ENCODE peak calls at places on chromosome 1, in five cellular contexts. S is upper lobe of right lung; Q is lower lobe of right lung; H is hepatocyte; V is CD4-positive, CD25-positive, alpha-beta regulatory T cell. O is an unnamed sample.

GRCh38 chr1:91611498-91611917 is 110.9 kb downstream of the CDC7 start:
- DNase-seq in S (peak; percentile 69), Q (peak; percentile 67), H (peak; percentile 55), V (no peak), O (peak; percentile 52)

GRCh38 chr1:234515821-234516241 is 36.9 kb upstream of the TARBP1 start:
- DNase-seq in S (no peak), Q (no peak), H (no peak), V (no peak), O (peak; percentile 58)

GRCh38 chr1:167060141-167061072 is 29.8 kb downstream of the GPA33 start:
- DNase-seq in S (no peak), Q (no peak), H (no peak), V (no peak), O (no peak)

GRCh38 chr1:226696552-226696951 is 42.5 kb downstream of the ITPKB start:
- DNase-seq in S (no peak), Q (no peak), H (no peak), V (no peak), O (no peak)

GRCh38 chr1:177862916-177863315 is 106.9 kb downstream of the SEC16B start:
- DNase-seq in S (no peak), Q (no peak), H (no peak), V (no peak), O (no peak)

GRCh38 chr1:4768553-4768952 is 114.1 kb downstream of the AJAP1 start:
- DNase-seq in S (no peak), Q (no peak), H (no peak), V (no peak), O (no peak)

GRCh38 chr1:7294636-7295035 is 476.5 kb upstream of the VAMP3 start:
- DNase-seq in S (no peak), Q (no peak), H (no peak), V (no peak), O (no peak)

GRCh38 chr1:13976485-13976884 is 276.5 kb downstream of the PRDM2 start:
- DNase-seq in S (no peak), Q (no peak), H (no peak), V (no peak), O (no peak)

GRCh38 chr1:207619833-207620572 is 24.9 kb upstream of the CR1L start:
- DNase-seq in S (no peak), Q (no peak), H (peak; percentile 73), V (peak; percentile 49), O (peak; percentile 41)

GRCh38 chr1:204228896-204229295 is 15.1 kb upstream of the GOLT1A start:
- DNase-seq in S (no peak), Q (no peak), H (no peak), V (no peak), O (no peak)

GRCh38 chr1:156813750-156814570 is 2.7 kb downstream of the SH2D2A start:
- DNase-seq in S (peak; percentile 86), Q (peak; percentile 81), H (peak; percentile 82), V (peak; percentile 80), O (peak; percentile 48)

GRCh38 chr1:89047734-89048133 is 17.3 kb downstream of the GBP1 start:
- DNase-seq in S (no peak), Q (no peak), H (no peak), V (no peak), O (no peak)

GRCh38 chr1:32208463-32208862 is 426 bp upstream of the DCDC2B start:
- DNase-seq in S (no peak), Q (no peak), H (no peak), V (no peak), O (no peak)

GRCh38 chr1:154972517-154973343 is 1.8 kb upstream of the CKS1B start:
- DNase-seq in S (peak; percentile 89), Q (peak; percentile 82), H (peak; percentile 92), V (no peak), O (peak; percentile 88)

GRCh38 chr1:36484099-36484498 is 1.4 kb upstream of the CSF3R start:
- DNase-seq in S (no peak), Q (no peak), H (no peak), V (no peak), O (no peak)

GRCh38 chr1:41647202-41648135 is 163.0 kb upstream of the EDN2 start:
- DNase-seq in S (no peak), Q (no peak), H (no peak), V (no peak), O (no peak)

GRCh38 chr1:110914676-110915075 is 41.7 kb downstream of the CD53 start:
- DNase-seq in S (no peak), Q (no peak), H (no peak), V (no peak), O (no peak)

GRCh38 chr1:154621875-154622274 is 13.9 kb upstream of the ADAR start:
- DNase-seq in S (no peak), Q (no peak), H (no peak), V (peak; percentile 16), O (no peak)

GRCh38 chr1:74835046-74835445 is 102.1 kb downstream of the TYW3 start:
- DNase-seq in S (no peak), Q (no peak), H (no peak), V (no peak), O (no peak)

GRCh38 chr1:200415693-200416593 is 6.1 kb upstream of the ZNF281 start:
- DNase-seq in S (no peak), Q (no peak), H (peak; percentile 72), V (no peak), O (peak; percentile 92)
- H3K27ac ChIP-seq in S (peak overlapping the region; percentile 75), Q (peak overlapping the region; percentile 12), H (peak overlapping the region; percentile 75), V (no peak overlapping the region), O (peak overlapping the region; percentile 89)

DNA sequence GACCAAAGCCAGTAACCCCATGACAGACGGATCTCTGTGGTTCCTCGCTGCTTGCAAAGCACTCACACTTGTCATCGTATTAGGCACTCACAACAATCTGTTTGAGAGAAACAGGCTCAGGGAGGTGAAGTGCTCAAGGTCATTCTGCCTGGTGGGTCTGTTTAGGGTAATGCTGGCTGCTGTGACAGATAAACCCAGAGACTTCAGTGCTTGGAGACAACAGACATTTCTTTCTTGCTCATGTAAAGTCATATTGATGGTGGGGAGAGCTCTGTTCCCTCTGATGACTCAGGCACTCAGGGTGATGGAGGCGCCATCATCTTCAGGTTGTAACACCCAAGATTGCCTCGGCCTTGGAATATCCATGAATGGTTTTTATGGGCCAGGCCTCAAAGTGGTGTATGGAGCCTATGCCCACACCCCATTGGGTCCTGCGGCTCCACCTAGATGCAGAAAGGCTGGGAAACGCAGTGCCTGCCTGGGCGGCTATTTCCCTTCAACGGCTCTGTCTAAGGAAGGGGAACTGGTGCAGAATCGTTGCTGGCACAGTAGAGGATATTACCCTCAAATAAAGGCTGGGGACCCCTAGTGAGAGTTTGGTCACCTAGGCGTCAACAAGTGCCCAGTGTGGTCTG is 71.6 kb upstream of the SELENON start:
- DNase-seq in S (no peak), Q (no peak), H (no peak), V (no peak), O (no peak)
- H3K27ac ChIP-seq in S (no peak overlapping the region), Q (peak overlapping the region; percentile 14), H (peak overlapping the region; percentile 61), V (no peak overlapping the region), O (no peak overlapping the region)

GRCh38 chr1:71650126-71650525 is 569.3 kb upstream of the ZRANB2 start:
- DNase-seq in S (no peak), Q (no peak), H (no peak), V (no peak), O (no peak)

GRCh38 chr1:71655604-71656003 is 574.8 kb upstream of the ZRANB2 start:
- DNase-seq in S (no peak), Q (no peak), H (no peak), V (no peak), O (no peak)

GRCh38 chr1:71651229-71651628 is 570.4 kb upstream of the ZRANB2 start:
- DNase-seq in S (no peak), Q (no peak), H (no peak), V (no peak), O (no peak)

GRCh38 chr1:71656902-71657301 is 576.1 kb upstream of the ZRANB2 start:
- DNase-seq in S (no peak), Q (no peak), H (no peak), V (no peak), O (no peak)

DNA sequence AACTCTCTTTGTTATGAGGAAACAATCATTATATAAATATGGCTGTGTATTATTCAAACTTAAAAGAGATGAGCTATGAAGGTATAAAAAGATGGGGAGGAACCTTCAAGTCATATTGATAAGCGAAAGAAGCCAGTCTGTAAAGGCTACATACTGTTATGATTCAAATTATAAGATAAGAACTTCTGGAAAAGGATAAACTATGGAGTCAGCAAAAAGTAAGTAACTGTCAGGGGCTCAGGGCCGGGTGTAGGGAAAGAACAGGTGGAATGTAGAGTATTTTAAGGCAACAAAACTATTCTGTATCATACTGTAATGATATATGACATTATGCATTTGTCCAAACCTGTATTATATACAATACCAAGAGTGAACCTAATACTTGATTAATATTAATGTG is 573.1 kb upstream of the ZRANB2 start:
- DNase-seq in S (no peak), Q (no peak), H (no peak), V (no peak), O (no peak)
- H3K27ac ChIP-seq in S (no peak overlapping the region), Q (no peak overlapping the region), H (no peak overlapping the region), V (no peak overlapping the region), O (no peak overlapping the region)

GRCh38 chr1:25958475-25958874 is 39.4 kb downstream of the PAFAH2 start:
- DNase-seq in S (no peak), Q (no peak), H (no peak), V (no peak), O (peak; percentile 51)

GRCh38 chr1:25952851-25953401 is 44.9 kb downstream of the PAFAH2 start:
- DNase-seq in S (no peak), Q (no peak), H (no peak), V (no peak), O (no peak)

GRCh38 chr1:25959626-25960025 is 38.2 kb downstream of the PAFAH2 start:
- DNase-seq in S (no peak), Q (no peak), H (no peak), V (no peak), O (no peak)

GRCh38 chr1:25954371-25954938 is 43.4 kb downstream of the PAFAH2 start:
- DNase-seq in S (no peak), Q (no peak), H (no peak), V (no peak), O (no peak)

DNA sequence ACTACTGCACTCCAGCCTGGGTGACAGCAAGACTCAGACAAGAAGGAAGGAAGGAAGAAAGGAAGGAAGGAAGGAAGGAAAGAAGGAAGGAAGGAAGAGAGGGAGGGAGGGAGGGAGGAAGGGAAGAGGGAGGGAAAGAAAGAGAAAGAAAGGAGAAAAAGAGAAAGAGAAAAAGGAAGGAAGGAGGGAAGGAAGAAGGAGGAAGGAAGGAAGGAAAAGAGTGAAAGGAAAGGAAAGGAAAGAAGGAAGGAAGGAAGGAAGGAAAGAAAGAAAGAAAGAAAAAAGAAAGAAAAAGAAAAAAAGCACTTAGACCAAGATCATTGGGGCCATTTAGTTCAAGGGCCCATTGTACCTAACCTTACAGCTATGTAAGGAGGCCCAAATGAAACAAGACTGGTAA is 42.3 kb downstream of the PAFAH2 start:
- DNase-seq in S (no peak), Q (no peak), H (no peak), V (no peak), O (no peak)
- H3K27ac ChIP-seq in S (no peak overlapping the region), Q (no peak overlapping the region), H (no peak overlapping the region), V (no peak overlapping the region), O (no peak overlapping the region)

O was measured in RWPE1.